ENCODE peak calls at places on chromosomes 4 and X, in eight cellular contexts. K is activated naive CD4-positive, alpha-beta T cell treated with anti-CD3 and anti-CD28 coated beads, Interleukin-2, amount 50 U/mL, for 72 hours; V is AG08396; Q is posterior cingulate gyrus; E is cardiac fibroblast; U is memory B cell; I is epithelial cell of prostate; Y is H9. M is an unnamed sample.

GRCh38 chr4:26151615-26152014 is 169.2 kb upstream of the RBPJ start:
- DNase-seq in U (no peak), Q (no peak), Y (no peak), V (no peak), E (peak; percentile 32), K (no peak), I (no peak), M (no peak)

GRCh38 chr4:145552181-145552822 is 66.9 kb upstream of the MMAA start:
- DNase-seq in I (no peak), E (no peak), V (no peak), Q (no peak), K (no peak), U (no peak), Y (no peak), M (no peak)

GRCh38 chr4:30875659-30876269 is 155.6 kb downstream of the PCDH7 start:
- DNase-seq in Q (no peak), E (peak; percentile 22), I (peak; percentile 22), K (no peak), U (no peak), Y (no peak), V (no peak), M (no peak)

GRCh38 chr4:6419452-6420028 is 52.9 kb downstream of the PPP2R2C start:
- DNase-seq in U (no peak), Y (no peak), Q (no peak), V (no peak), K (no peak), E (peak; percentile 4), I (no peak), M (no peak)

GRCh38 chr4:95289028-95289634 is 259.6 kb downstream of the UNC5C start:
- DNase-seq in I (peak; percentile 14), E (peak; percentile 72), Y (no peak), K (no peak), Q (no peak), V (no peak), U (no peak), M (no peak)

GRCh38 chr4:11230888-11231287 is 197.8 kb downstream of the HS3ST1 start:
- DNase-seq in V (no peak), Q (no peak), E (no peak), K (no peak), I (no peak), Y (peak; percentile 49), U (no peak), M (no peak)

GRCh38 chr4:52051615-52052474 is 741 bp downstream of the SPATA18 start:
- DNase-seq in U (no peak), Y (peak; percentile 94), I (peak; percentile 83), K (no peak), E (peak; percentile 88), V (peak; percentile 92), Q (peak; percentile 51), M (no peak)

GRCh38 chrX:149222040-149222439 is 283.1 kb downstream of the IDS start:
- DNase-seq in U (no peak), I (no peak), Y (no peak), K (no peak), V (no peak), Q (no peak), E (no peak), M (no peak)

M was measured in stimulated activated naive B cell treated with anti-CD40 and anti-IgM and Interleukin-4, amounts not matched to agents 10 μg/mL and 1 μg/mL and 100 μg/mL, for 72 hours.